ENCODE peak calls at places on chromosome 10, in five cellular contexts. M is Caco-2; D is uterus; E is adrenal gland; H is CD8-positive, alpha-beta T cell. Z is an unnamed sample.

GRCh38 chr10:88991161-88991899 is 732 bp downstream of the FAS start:
- DNase-seq in H (peak), D (peak), M (peak), E (peak), Z (peak)

GRCh38 chr10:103282961-103283360 is 6.0 kb downstream of the INA start:
- DNase-seq in E (no peak), M (no peak), H (no peak), D (no peak), Z (no peak)

GRCh38 chr10:132548869-132549268 is 11.3 kb downstream of the INPP5A start:
- DNase-seq in D (peak), M (no peak), E (peak), H (no peak), Z (no peak)

GRCh38 chr10:132151951-132152505 is 34.7 kb upstream of the DPYSL4 start:
- DNase-seq in M (no peak), D (no peak), E (no peak), H (no peak), Z (no peak)

GRCh38 chr10:71780722-71781121 is 7.4 kb upstream of the VSIR start:
- DNase-seq in E (no peak), D (no peak), H (no peak), M (no peak), Z (no peak)

GRCh38 chr10:86291616-86292340 is 74.8 kb downstream of the GRID1 start:
- DNase-seq in D (peak), E (peak), H (no peak), M (no peak), Z (no peak)

GRCh38 chr10:30357806-30358205 is 8.7 kb upstream of the MTPAP start:
- DNase-seq in D (no peak), E (no peak), H (no peak), M (no peak), Z (no peak)

GRCh38 chr10:103605359-103606156 is 112.1 kb downstream of the NEURL1 start:
- DNase-seq in D (peak), M (peak), E (peak), H (peak), Z (peak)

GRCh38 chr10:68138526-68138925 is 29.2 kb downstream of the MYPN start:
- DNase-seq in D (no peak), E (no peak), M (no peak), H (no peak), Z (no peak)

GRCh38 chr10:89540550-89540949 is 5.2 kb upstream of the SLC16A12 start:
- DNase-seq in H (no peak), E (no peak), D (no peak), M (no peak), Z (no peak)

GRCh38 chr10:73940634-73941221 is 29.8 kb downstream of the PLAU start:
- DNase-seq in H (peak), M (peak), E (peak), D (peak), Z (peak)

GRCh38 chr10:21617267-21617666 is 83.2 kb downstream of the MLLT10 start:
- DNase-seq in E (no peak), M (no peak), H (no peak), D (no peak), Z (no peak)

GRCh38 chr10:53786236-53786635 is 1013.7 kb upstream of the MBL2 start:
- DNase-seq in D (no peak), H (no peak), E (peak), M (peak), Z (no peak)

GRCh38 chr10:107144490-107144889 is 20.0 kb downstream of the SORCS1 start:
- DNase-seq in M (peak), D (no peak), E (no peak), H (no peak), Z (no peak)

GRCh38 chr10:48289652-48290238 is 15.2 kb upstream of the FRMPD2 start:
- DNase-seq in D (no peak), E (peak), M (peak), H (peak), Z (no peak)

GRCh38 chr10:72466018-72466417 is 111.3 kb upstream of the DNAJB12 start:
- DNase-seq in D (no peak), H (no peak), M (no peak), E (no peak), Z (no peak)

GRCh38 chr10:11270135-11270857 is 252.6 kb downstream of the CELF2 start:
- DNase-seq in D (peak), H (peak), E (peak), M (peak), Z (no peak)

GRCh38 chr10:1272762-1273161 is 216.6 kb downstream of the WDR37 start:
- DNase-seq in D (no peak), E (no peak), H (no peak), M (no peak), Z (no peak)

GRCh38 chr10:3666525-3667302 is 118.3 kb downstream of the KLF6 start:
- DNase-seq in D (no peak), E (no peak), H (peak), M (no peak), Z (no peak)

GRCh38 chr10:121841862-121842261 is 86.0 kb downstream of the ATE1 start:
- DNase-seq in H (no peak), M (no peak), D (no peak), E (no peak), Z (no peak)

DNA sequence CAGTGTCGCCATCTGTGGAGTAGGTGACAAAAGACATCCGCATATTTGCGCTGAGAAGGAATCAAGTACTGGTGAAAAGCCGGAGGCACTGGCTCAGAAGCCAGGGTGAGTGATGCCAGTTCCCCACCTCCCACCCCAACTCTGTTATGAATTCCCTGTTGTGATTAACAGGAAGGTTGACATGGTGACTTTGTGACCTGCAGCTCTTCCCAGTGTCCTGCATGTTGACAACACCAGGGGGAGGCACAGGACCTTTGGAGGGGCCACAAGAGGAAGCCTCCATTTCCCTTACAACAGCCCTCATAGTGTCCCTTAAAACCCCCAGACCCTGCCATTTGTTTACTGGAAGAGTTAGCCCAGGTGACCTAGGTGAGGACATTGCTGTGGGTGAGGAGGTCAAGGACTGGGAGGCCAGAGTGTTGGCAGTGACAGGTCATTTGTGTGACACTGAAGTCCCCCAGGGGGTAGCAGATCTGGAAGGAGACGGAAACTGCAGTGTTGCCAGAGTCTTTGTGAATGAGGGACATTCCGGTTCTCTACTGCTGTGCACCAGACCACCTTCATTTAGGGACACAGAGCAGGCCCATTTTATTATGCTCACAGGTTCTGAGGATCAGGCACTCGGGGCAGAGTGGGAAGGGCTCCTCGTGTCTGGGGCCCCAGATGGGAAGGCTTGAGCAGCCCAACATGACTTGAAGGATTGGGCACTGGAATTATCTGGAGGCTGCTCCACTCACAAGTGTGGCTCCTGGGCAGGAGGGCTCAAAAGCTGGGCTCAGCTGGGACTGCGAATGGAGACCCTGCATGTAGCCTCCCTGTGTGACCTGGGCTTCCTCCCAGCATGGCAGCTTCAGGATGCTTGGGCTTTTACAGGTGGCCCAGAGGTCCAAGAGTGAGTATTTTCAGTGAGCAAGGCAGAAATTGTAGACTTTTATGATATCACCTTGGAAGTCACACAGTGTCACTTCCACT is 13.0 kb upstream of the ANTXRL start:
- DNase-seq in D (no peak), M (peak), H (no peak), E (peak), Z (no peak)
- TF ChIP-seq CTCF in D (no peak), M (peak), H (no peak), E (no peak), Z (no peak)

GRCh38 chr10:20020677-20021076 is 204.4 kb downstream of the PLXDC2 start:
- DNase-seq in E (no peak), M (no peak), H (no peak), D (no peak), Z (no peak)
- TF ChIP-seq CTCF in E (no peak), M (no peak), H (no peak), D (no peak), Z (no peak)

GRCh38 chr10:110336111-110336721 is 31.5 kb upstream of the SMNDC1 start:
- DNase-seq in D (peak), H (no peak), E (peak), M (no peak), Z (no peak)
- TF ChIP-seq CTCF in D (no peak), H (no peak), E (peak), M (no peak), Z (no peak)

GRCh38 chr10:84743483-84743882 is 415.1 kb downstream of the CCSER2 start:
- DNase-seq in D (no peak), E (no peak), H (no peak), M (peak), Z (no peak)
- TF ChIP-seq CTCF in D (no peak), E (peak), H (no peak), M (peak), Z (no peak)

DNA sequence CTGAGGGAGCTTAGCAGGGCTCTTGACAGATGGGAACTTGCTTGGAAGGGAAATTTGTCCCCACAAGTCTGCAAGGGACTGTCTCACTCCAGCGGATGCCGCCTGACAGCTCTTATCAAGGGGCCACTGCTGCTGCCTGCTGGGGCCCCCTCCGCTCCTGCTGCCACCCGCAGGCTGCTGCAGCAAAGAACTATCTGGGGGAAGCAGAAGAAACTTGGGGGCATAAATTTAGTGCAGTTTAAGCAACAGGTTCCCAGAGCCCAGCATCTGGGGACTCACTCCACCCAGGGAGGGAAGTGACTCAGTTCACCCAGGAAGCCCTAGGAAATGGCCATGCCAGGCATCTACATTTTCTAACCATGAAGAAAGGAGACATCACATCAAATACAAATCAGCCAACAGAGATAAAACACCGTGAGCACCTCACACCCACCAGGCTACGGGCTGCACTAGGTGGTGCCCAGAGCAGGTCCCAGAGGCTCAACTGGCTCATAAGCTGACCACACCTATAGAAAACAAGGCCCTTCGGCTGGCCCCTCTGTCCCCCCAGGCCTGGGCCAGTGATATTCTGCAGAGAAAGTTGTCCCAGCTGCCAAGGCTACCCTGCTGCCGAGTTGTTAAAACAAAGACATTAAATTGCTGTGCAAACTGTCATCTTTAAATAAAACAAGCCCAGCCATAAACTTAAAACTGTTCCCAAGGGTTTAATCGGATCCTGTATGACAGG is 3.7 kb downstream of the RGS10 start:
- DNase-seq in D (no peak), E (no peak), H (peak), M (peak), Z (no peak)
- TF ChIP-seq CTCF in D (no peak), E (no peak), H (peak), M (no peak), Z (no peak)

GRCh38 chr10:70534281-70534680 is 55.7 kb downstream of the PALD1 start:
- DNase-seq in D (no peak), H (no peak), E (no peak), M (no peak), Z (no peak)
- TF ChIP-seq CTCF in D (no peak), H (no peak), E (no peak), M (no peak), Z (no peak)

GRCh38 chr10:92573091-92573797 is 649 bp downstream of the IDE start:
- DNase-seq in H (peak), E (peak), M (peak), D (peak), Z (no peak)

GRCh38 chr10:92575961-92576360 is 2.1 kb upstream of the IDE start:
- DNase-seq in E (no peak), H (no peak), D (no peak), M (no peak), Z (no peak)

GRCh38 chr10:92574545-92575377 is 868 bp upstream of the IDE start:
- DNase-seq in H (no peak), D (no peak), E (no peak), M (peak), Z (peak)

GRCh38 chr10:92572362-92573090 is 1.4 kb downstream of the IDE start:
- DNase-seq in M (no peak), E (no peak), D (no peak), H (no peak), Z (no peak)

GRCh38 chr10:92573798-92574544 is at the start of gene IDE:
- DNase-seq in D (peak), M (peak), E (peak), H (peak), Z (peak)
- TF ChIP-seq CTCF in D (peak), M (peak), E (peak), H (no peak), Z (no peak)

GRCh38 chr10:12727832-12728215 is 273.7 kb downstream of the CCDC3 start:
- DNase-seq in D (no peak), M (peak), H (no peak), E (peak), Z (no peak)

GRCh38 chr10:12730809-12731519 is 270.5 kb downstream of the CCDC3 start:
- DNase-seq in M (no peak), E (no peak), H (no peak), D (peak), Z (no peak)

GRCh38 chr10:12726971-12727831 is 274.3 kb downstream of the CCDC3 start:
- DNase-seq in M (peak), E (no peak), D (no peak), H (no peak), Z (no peak)

GRCh38 chr10:12728569-12728968 is 272.9 kb downstream of the CCDC3 start:
- DNase-seq in H (no peak), D (no peak), M (no peak), E (no peak), Z (no peak)

DNA sequence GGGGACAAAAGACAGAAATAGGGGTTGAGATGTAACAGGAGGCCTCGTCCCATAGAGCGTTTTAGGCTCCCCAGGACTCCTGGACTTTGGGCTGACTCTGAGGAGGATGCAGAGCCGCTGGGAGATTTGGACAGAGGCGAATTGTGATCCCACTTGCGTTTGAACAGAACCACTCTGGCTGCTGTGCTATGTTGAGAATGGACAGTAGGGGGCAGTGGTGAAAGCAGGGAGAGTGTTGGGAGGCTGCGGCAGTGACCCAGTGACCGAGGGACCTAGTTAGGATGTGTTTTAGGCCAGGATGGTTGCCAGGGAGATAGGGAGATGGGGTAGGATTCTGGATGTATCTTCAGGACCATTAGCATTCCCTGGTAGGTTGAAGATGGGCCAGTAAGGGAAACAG is 271.6 kb downstream of the CCDC3 start:
- DNase-seq in M (no peak), D (no peak), E (no peak), H (no peak), Z (no peak)
- TF ChIP-seq CTCF in M (no peak), D (peak), E (peak), H (no peak), Z (no peak)

DNA sequence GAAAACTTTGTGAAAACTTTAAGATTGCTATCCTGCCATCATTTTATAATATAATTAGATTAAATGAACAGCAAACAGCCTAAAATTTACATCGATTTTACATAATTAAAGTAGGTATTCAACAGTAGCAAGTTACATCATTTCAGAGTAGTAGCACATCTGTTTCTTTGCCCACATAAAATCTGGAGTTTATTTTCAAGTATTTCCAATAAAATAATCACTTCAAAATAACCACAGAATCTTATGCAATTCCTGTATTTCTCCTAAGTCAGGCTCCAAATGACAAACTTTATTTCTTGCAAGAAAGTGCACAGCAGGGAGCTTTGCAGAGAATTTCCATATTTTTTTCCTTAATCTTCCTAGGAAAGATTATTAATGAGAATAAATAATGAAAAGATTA is 82.6 kb downstream of the CUBN start:
- DNase-seq in H (no peak), E (no peak), D (no peak), M (no peak), Z (no peak)
- TF ChIP-seq CTCF in H (no peak), E (no peak), D (no peak), M (no peak), Z (no peak)

GRCh38 chr10:127720903-127721302 is 16.1 kb upstream of the FOXI2 start:
- DNase-seq in H (no peak), D (no peak), M (no peak), E (no peak), Z (no peak)

GRCh38 chr10:127720142-127720541 is 16.8 kb upstream of the FOXI2 start:
- DNase-seq in M (no peak), D (no peak), H (no peak), E (no peak), Z (no peak)

GRCh38 chr10:127715249-127715648 is 21.7 kb upstream of the FOXI2 start:
- DNase-seq in M (no peak), D (no peak), E (no peak), H (no peak), Z (no peak)

DNA sequence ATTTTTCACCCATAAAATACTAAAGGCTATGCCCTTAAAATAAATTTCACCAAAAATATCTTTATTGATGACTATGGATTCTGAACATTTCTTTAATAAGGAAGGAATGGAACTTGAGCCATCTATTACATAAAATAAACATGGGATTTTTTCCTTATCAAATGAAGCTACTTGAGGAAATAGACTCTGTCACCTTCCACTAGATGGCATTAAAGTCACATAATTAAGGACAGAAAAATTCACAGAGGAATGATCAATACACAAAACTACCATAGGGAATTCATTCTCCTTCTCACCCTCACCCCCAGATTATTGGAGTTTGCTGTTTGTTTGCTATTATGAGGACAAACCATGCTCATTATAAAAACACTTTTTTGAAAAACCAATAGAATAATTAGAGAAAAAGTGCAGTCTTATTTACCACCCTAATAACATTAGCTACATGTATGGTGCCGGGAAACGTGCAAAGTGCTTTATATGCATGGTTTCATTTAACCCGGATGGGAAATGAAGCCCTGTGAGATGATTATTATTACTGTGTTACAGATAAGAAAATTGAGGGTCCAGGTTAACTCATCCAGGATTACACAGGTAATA is 21.1 kb upstream of the FOXI2 start:
- DNase-seq in M (peak), H (no peak), D (no peak), E (no peak), Z (no peak)
- TF ChIP-seq CTCF in M (peak), H (no peak), D (peak), E (peak), Z (no peak)

Z was measured in thoracic aorta.